ENCODE peak calls at places on chromosomes 6 and 20, in five cellular contexts. A is aorta, F is lower leg skin, W is fibroblast of mammary gland, D is hypothalamus. T is an unnamed sample.

GRCh38 chr6:2353412-2354137 is 108.2 kb upstream of the GMDS start:
- DNase-seq in A (peak), F (no peak), W (peak), D (peak), T (peak)

GRCh38 chr20:59144831-59145196 is 18.8 kb upstream of the ZNF831 start:
- DNase-seq in A (no peak), F (peak), W (no peak), D (no peak), T (no peak)

GRCh38 chr6:74735304-74735703 is 470.5 kb downstream of the COL12A1 start:
- DNase-seq in A (no peak), F (no peak), W (peak), D (no peak), T (no peak)

GRCh38 chr20:3857405-3857804 is 10.8 kb downstream of the MAVS start:
- DNase-seq in A (no peak), F (no peak), W (no peak), D (no peak), T (no peak)

GRCh38 chr6:5422321-5422915 is 161.1 kb downstream of the FARS2 start:
- DNase-seq in A (no peak), F (no peak), W (peak), D (no peak), T (no peak)

GRCh38 chr20:956330-956951 is 40.3 kb upstream of the ANGPT4 start:
- DNase-seq in A (peak), F (peak), W (peak), D (peak), T (peak)

GRCh38 chr20:57804470-57805250 is 94.8 kb upstream of the PMEPA1 start:
- DNase-seq in A (no peak), F (no peak), W (no peak), D (no peak), T (no peak)

GRCh38 chr6:27297857-27298730 is 14.0 kb downstream of the POM121L2 start:
- DNase-seq in A (no peak), F (no peak), W (peak), D (no peak), T (no peak)

GRCh38 chr20:43832096-43832816 is 82.4 kb upstream of the TOX2 start:
- DNase-seq in A (no peak), F (peak), W (no peak), D (no peak), T (no peak)

GRCh38 chr20:21517566-21518277 is 3.9 kb upstream of the NKX2-2 start:
- DNase-seq in A (no peak), F (no peak), W (no peak), D (no peak), T (no peak)

GRCh38 chr6:42099340-42100028 is 42.9 kb downstream of the C6orf132 start:
- DNase-seq in A (no peak), F (peak), W (peak), D (no peak), T (no peak)